ENCODE peak calls at places on chromosomes 13 and 19, in seven cellular contexts. G is retinal pigment epithelial cell, I is psoas muscle, N is OCI-LY7, Z is IMR-90, P is astrocyte of the cerebellum, C is cardiac muscle cell. F is an unnamed sample.

GRCh38 chr13:111204438-111205177 is 89.5 kb downstream of the ARHGEF7 start:
- DNase-seq in N (no peak), P (no peak), Z (peak; percentile 84), I (peak; percentile 75), G (no peak), C (no peak), F (no peak)

GRCh38 chr19:8149261-8150094 is at the start of gene FBN3:
- DNase-seq in G (no peak), C (peak; percentile 50), P (no peak), I (no peak), N (no peak), Z (no peak), F (no peak)

GRCh38 chr13:74129500-74130144 is 4.6 kb downstream of the KLF12 start:
- DNase-seq in N (peak; percentile 43), C (no peak), G (no peak), Z (no peak), P (no peak), I (no peak), F (no peak)

GRCh38 chr19:53864308-53864836 is 3.3 kb upstream of the MYADM start:
- DNase-seq in P (no peak), N (no peak), Z (no peak), C (no peak), I (no peak), G (no peak), F (no peak)

GRCh38 chr19:10643166-10643967 is 10.8 kb upstream of the ILF3 start:
- DNase-seq in C (no peak), P (no peak), G (no peak), I (no peak), Z (no peak), N (no peak), F (no peak)

GRCh38 chr13:25908390-25908789 is 143.4 kb downstream of the SHISA2 start:
- DNase-seq in N (no peak), I (no peak), Z (no peak), P (no peak), C (no peak), G (no peak), F (no peak)

GRCh38 chr19:12838182-12838890 is at the start of gene MAST1:
- DNase-seq in Z (no peak), G (no peak), I (peak; percentile 51), C (peak; percentile 86), P (no peak), N (peak; percentile 81), F (peak; percentile 56)

GRCh38 chr13:105587786-105588185 is 947.7 kb downstream of the EFNB2 start:
- DNase-seq in C (no peak), G (peak; percentile 26), Z (peak; percentile 2), I (no peak), P (no peak), N (no peak), F (no peak)

GRCh38 chr13:108249150-108249549 is 20.4 kb upstream of the TNFSF13B start:
- DNase-seq in G (no peak), P (no peak), Z (no peak), N (no peak), C (no peak), I (no peak), F (no peak)

GRCh38 chr13:52162279-52163101 is 3.1 kb upstream of the NEK3 start:
- DNase-seq in I (no peak), C (no peak), P (peak; percentile 62), G (peak; percentile 39), N (no peak), Z (peak; percentile 70), F (no peak)

GRCh38 chr19:47379398-47379938 is 30.4 kb downstream of the DHX34 start:
- DNase-seq in P (no peak), G (no peak), C (no peak), N (no peak), I (peak; percentile 75), Z (no peak), F (no peak)

GRCh38 chr13:48255090-48255489 is 22.1 kb downstream of the ITM2B start:
- DNase-seq in C (no peak), P (no peak), Z (no peak), N (no peak), I (no peak), G (no peak), F (no peak)

GRCh38 chr13:33033361-33033812 is 17.2 kb downstream of the KL start:
- DNase-seq in G (no peak), I (no peak), C (peak; percentile 13), Z (no peak), P (no peak), N (no peak), F (no peak)

GRCh38 chr13:36918246-36919060 is 1.6 kb downstream of the SMAD9 start:
- DNase-seq in Z (peak; percentile 36), N (peak; percentile 74), P (peak; percentile 19), C (peak; percentile 44), G (peak; percentile 24), I (no peak), F (no peak)

GRCh38 chr13:36920612-36921185 is 661 bp upstream of the SMAD9 start:
- DNase-seq in G (no peak), Z (no peak), C (peak; percentile 36), I (no peak), N (peak; percentile 56), P (no peak), F (no peak)

GRCh38 chr13:36919206-36919832 is 719 bp downstream of the SMAD9 start:
- DNase-seq in P (peak; percentile 3), Z (peak; percentile 17), N (peak; percentile 70), I (no peak), G (peak; percentile 12), C (peak; percentile 87), F (no peak)

GRCh38 chr13:36921902-36922301 is 1.9 kb upstream of the SMAD9 start:
- DNase-seq in N (no peak), I (no peak), G (no peak), P (no peak), Z (no peak), C (no peak), F (no peak)

DNA sequence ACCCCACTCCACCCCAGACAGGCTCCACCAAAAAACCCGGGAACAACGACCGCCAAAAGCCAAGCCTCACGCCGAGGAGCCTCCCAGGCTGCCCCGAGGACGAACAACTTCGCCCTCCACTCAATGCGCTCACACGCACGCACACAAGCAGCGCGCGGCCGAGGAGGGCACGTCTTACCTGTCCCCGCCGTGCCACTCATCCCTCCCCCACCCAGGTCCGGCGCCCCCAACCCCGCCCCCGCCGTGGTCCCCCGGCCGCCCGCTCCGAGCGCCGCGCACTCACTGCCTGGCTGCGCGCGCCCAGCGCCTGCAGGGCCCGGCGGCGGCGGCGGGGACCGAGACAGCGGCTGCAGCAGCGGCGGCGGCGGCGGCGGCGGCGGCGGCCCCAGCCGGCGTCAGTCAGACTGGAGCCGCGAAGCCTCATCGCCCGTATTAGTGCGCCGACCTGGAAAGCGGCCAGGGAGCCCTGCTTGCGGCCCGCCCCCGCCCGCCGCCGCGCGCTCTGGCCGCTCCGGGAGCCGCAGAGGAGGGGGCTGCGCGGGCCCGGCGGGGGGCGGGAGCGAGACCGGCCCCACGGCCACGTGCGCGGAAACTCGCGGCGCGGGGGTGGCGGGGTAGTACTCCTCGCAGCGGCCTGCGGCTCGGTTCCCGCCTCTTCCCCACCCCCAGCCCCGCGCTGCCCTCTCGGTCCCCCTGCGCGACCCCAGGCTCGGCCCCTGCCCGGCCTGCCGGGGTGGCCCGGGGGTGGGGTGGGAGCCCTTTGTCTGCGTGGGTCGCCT is at the start of gene SMAD9:
- DNase-seq in Z (peak; percentile 67), I (peak; percentile 86), G (peak; percentile 25), N (peak; percentile 73), P (peak; percentile 26), C (peak; percentile 92), F (peak; percentile 65)
- H3K4me3 ChIP-seq in Z (peak within 1 kb of the TSS; percentile 78), I (peak within 1 kb of the TSS; percentile 84), G (peak within 1 kb of the TSS; percentile 72), N (peak within 1 kb of the TSS; percentile 84), P (peak within 1 kb of the TSS; percentile 65), C (peak within 1 kb of the TSS; percentile 82), F (peak within 1 kb of the TSS; percentile 73)

DNA sequence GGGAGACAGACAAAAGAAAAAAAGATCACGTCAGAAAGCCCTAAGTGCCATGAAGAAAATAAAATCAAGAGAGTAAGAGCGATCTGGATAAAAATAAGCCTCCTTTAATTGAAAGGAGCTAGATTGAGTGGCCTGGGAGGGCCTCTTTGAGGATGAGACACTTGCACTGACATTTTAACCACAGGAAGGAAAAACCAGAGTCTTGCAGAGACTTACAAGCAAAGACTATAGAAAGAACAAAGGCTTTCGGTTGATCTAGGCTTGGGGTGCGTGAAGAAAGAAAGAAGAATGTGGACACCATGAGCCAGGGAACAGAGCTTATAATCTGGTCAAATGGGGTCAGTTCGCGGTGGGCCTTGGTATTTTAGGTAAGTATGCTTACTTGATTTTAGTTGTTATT is 342.7 kb downstream of the COG6 start:
- DNase-seq in Z (no peak), P (no peak), N (no peak), C (no peak), I (no peak), G (no peak), F (no peak)
- H3K4me3 ChIP-seq in Z (no peak overlapping the region), P (no peak overlapping the region), N (no peak overlapping the region), C (no peak overlapping the region), I (no peak overlapping the region), G (no peak overlapping the region), F (no peak overlapping the region)

DNA sequence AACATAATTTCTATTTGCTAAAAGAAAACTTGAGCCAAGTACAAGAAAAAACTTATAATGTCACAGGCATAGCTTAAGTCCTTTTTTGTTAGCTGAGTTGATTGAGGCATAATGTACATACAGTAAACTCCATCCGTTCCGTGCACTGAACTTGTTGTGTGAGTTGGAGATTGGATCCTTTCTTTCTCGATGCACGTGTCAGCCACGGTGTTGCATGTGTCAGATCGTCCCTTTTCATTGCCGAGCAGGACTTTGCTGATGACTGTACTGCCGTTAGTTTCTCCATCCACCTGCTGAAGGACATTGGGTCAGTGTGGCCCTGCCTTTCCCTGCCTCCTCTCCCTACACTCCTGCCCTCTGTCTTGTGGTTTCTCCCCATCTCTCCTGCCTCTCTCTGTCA is 34.4 kb downstream of the IGFL2 start:
- DNase-seq in Z (no peak), C (no peak), N (no peak), I (no peak), P (no peak), G (no peak), F (no peak)
- H3K4me3 ChIP-seq in Z (no peak overlapping the region), C (no peak overlapping the region), N (no peak overlapping the region), I (no peak overlapping the region), P (no peak overlapping the region), G (no peak overlapping the region), F (no peak overlapping the region)

DNA sequence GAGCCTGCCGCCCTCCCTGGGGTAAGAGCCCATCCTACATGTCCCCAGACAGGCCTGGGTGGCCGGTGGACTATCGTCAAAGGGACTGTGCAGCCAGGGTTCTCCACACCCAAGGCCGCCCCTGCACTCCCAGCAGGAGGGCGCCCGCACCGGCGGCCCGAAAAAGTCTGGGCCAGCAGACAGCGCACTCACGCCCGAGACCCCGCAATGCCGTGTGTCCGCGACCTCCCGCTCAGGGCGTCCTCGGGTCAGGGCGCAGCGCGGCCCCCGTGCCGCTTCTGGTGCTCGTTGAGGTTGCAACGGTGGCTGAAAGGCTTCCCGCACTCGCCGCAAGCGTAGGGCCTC is 2.6 kb upstream of the A1BG start:
- DNase-seq in G (no peak), C (no peak), N (no peak), Z (no peak), P (no peak), I (no peak), F (no peak)
- H3K4me3 ChIP-seq in G (no peak overlapping the region), C (no peak overlapping the region), N (no peak overlapping the region), Z (peak overlapping the region; percentile 23), P (no peak overlapping the region), I (peak overlapping the region; percentile 59), F (peak overlapping the region; percentile 19)

GRCh38 chr19:33390120-33390907 is 16.8 kb downstream of the CEBPG start:
- DNase-seq in N (no peak), P (peak; percentile 56), G (no peak), I (peak; percentile 87), Z (no peak), C (no peak), F (peak; percentile 73)
- H3K4me3 ChIP-seq in N (no peak overlapping the region), P (no peak overlapping the region), G (no peak overlapping the region), I (no peak overlapping the region), Z (no peak overlapping the region), C (no peak overlapping the region), F (no peak overlapping the region)

GRCh38 chr19:42250666-42251531 is 4.0 kb downstream of the ERF start:
- DNase-seq in N (no peak), G (no peak), C (no peak), P (no peak), I (no peak), Z (peak; percentile 50), F (no peak)
- H3K4me3 ChIP-seq in N (no peak overlapping the region), G (peak overlapping the region; percentile 85), C (no peak overlapping the region), P (peak overlapping the region; percentile 98), I (peak overlapping the region; percentile 36), Z (no peak overlapping the region), F (no peak overlapping the region)